ENCODE peak calls at places on chromosomes 4 and X, in six cellular contexts. One of them, this sample, is unnamed.

GRCh38 chr4:126701756-126702155 is 931.0 kb upstream of the INTU start:
- DNase-seq in aorta: no peak
- DNase-seq in cardiac muscle cell: no peak
- DNase-seq in AG04450: no peak
- DNase-seq in caudate nucleus: no peak
- DNase-seq in CD8-positive, alpha-beta memory T cell: no peak
- DNase-seq in this sample: no peak

GRCh38 chr4:104418313-104418712 is 76.4 kb downstream of the CXXC4 start:
- DNase-seq in aorta: no peak
- DNase-seq in cardiac muscle cell: no peak
- DNase-seq in AG04450: no peak
- DNase-seq in caudate nucleus: no peak
- DNase-seq in CD8-positive, alpha-beta memory T cell: no peak
- DNase-seq in this sample: no peak

GRCh38 chr4:24611575-24611974 is 27.2 kb upstream of the DHX15 start:
- DNase-seq in aorta: no peak
- DNase-seq in cardiac muscle cell: no peak
- DNase-seq in AG04450: no peak
- DNase-seq in caudate nucleus: no peak
- DNase-seq in CD8-positive, alpha-beta memory T cell: no peak
- DNase-seq in this sample: no peak

GRCh38 chrX:15464704-15465103 is 28.4 kb downstream of the PIR start:
- DNase-seq in aorta: no peak
- DNase-seq in cardiac muscle cell: no peak
- DNase-seq in AG04450: no peak
- DNase-seq in caudate nucleus: no peak
- DNase-seq in CD8-positive, alpha-beta memory T cell: no peak
- DNase-seq in this sample: no peak

GRCh38 chr4:187128226-187128625 is 404.6 kb upstream of the FAT1 start:
- DNase-seq in aorta: no peak
- DNase-seq in cardiac muscle cell: no peak
- DNase-seq in AG04450: no peak
- DNase-seq in caudate nucleus: no peak
- DNase-seq in CD8-positive, alpha-beta memory T cell: no peak
- DNase-seq in this sample: no peak

GRCh38 chr4:182212211-182212761 is 30.9 kb upstream of the TENM3 start:
- DNase-seq in aorta: no peak
- DNase-seq in cardiac muscle cell: peak; percentile 91
- DNase-seq in AG04450: no peak
- DNase-seq in caudate nucleus: no peak
- DNase-seq in CD8-positive, alpha-beta memory T cell: no peak
- DNase-seq in this sample: no peak

GRCh38 chr4:78706302-78706701 is 69.8 kb upstream of the BMP2K start:
- DNase-seq in aorta: no peak
- DNase-seq in cardiac muscle cell: no peak
- DNase-seq in AG04450: no peak
- DNase-seq in caudate nucleus: no peak
- DNase-seq in CD8-positive, alpha-beta memory T cell: no peak
- DNase-seq in this sample: no peak

GRCh38 chrX:74318672-74319071 is 14.7 kb downstream of the ZCCHC13 start:
- DNase-seq in aorta: no peak
- DNase-seq in cardiac muscle cell: no peak
- DNase-seq in AG04450: no peak
- DNase-seq in caudate nucleus: no peak
- DNase-seq in CD8-positive, alpha-beta memory T cell: no peak
- DNase-seq in this sample: no peak

DNA sequence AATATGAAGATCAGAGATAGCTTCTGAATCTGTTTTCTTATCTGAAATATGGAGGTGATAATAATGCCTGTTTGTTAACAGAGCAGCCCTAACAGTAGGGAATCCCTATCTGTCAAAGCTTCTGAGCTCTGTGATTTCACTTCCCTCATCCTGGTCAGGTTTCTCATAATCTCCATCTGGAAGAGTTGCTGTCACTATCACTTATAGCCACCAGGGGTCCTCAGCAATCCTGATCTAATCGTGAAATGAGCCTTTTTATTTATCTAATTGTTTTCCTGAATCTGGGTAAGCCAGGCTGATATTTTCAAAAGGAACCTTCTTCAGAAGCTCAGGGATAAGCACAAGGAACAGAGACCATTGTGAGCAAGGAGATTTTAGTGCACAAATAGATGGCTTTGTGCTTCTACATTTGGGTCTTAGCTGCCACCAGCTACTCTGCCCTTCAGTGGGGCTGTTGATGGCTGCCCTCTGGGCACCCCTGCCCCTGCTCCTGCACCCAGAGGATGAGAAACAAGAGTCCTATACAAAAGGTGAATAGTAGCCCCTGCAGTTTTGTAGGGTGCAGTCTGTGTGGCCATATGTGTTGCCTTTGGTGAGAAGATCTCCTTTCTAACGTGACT is 196.4 kb upstream of the RADX start:
- DNase-seq in aorta: no peak
- DNase-seq in cardiac muscle cell: peak; percentile 38
- DNase-seq in AG04450: no peak
- DNase-seq in caudate nucleus: no peak
- DNase-seq in CD8-positive, alpha-beta memory T cell: no peak
- DNase-seq in this sample: no peak
- H3K27ac ChIP-seq in aorta: no peak overlapping the region
- H3K27ac ChIP-seq in cardiac muscle cell: no peak overlapping the region
- H3K27ac ChIP-seq in AG04450: no peak overlapping the region
- H3K27ac ChIP-seq in caudate nucleus: no peak overlapping the region
- H3K27ac ChIP-seq in CD8-positive, alpha-beta memory T cell: no peak overlapping the region
- H3K27ac ChIP-seq in this sample: no peak overlapping the region

GRCh38 chr4:1991596-1992434 is 17.0 kb downstream of the NELFA start:
- DNase-seq in aorta: peak; percentile 64
- DNase-seq in cardiac muscle cell: no peak
- DNase-seq in AG04450: no peak
- DNase-seq in caudate nucleus: no peak
- DNase-seq in CD8-positive, alpha-beta memory T cell: no peak
- DNase-seq in this sample: no peak
- H3K27ac ChIP-seq in aorta: no peak overlapping the region
- H3K27ac ChIP-seq in cardiac muscle cell: no peak overlapping the region
- H3K27ac ChIP-seq in AG04450: no peak overlapping the region
- H3K27ac ChIP-seq in caudate nucleus: no peak overlapping the region
- H3K27ac ChIP-seq in CD8-positive, alpha-beta memory T cell: no peak overlapping the region
- H3K27ac ChIP-seq in this sample: no peak overlapping the region

DNA sequence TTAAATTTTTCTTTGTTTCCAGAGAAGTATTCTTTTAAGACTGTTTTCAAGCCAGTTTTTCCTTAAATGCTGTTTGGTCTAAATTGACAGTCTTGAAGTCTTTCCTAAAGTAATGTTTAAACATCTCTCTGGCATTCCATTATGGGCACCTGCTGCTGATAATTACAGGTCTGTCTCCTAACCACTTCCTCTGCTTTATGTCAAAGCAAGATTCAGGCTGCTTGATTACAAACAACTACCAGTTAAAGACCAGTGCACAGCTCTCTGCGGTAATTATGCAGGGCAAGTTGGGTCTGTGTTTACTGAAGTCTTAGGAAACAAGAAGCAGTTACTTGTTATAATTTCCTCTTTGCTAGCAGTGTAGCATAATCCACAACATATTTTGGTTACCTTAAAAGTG is 17.6 kb downstream of the UNC5C start:
- DNase-seq in aorta: no peak
- DNase-seq in cardiac muscle cell: peak; percentile 37
- DNase-seq in AG04450: no peak
- DNase-seq in caudate nucleus: no peak
- DNase-seq in CD8-positive, alpha-beta memory T cell: no peak
- DNase-seq in this sample: no peak
- H3K27ac ChIP-seq in aorta: no peak overlapping the region
- H3K27ac ChIP-seq in cardiac muscle cell: peak overlapping the region; percentile 66
- H3K27ac ChIP-seq in AG04450: no peak overlapping the region
- H3K27ac ChIP-seq in caudate nucleus: no peak overlapping the region
- H3K27ac ChIP-seq in CD8-positive, alpha-beta memory T cell: no peak overlapping the region
- H3K27ac ChIP-seq in this sample: no peak overlapping the region

DNA sequence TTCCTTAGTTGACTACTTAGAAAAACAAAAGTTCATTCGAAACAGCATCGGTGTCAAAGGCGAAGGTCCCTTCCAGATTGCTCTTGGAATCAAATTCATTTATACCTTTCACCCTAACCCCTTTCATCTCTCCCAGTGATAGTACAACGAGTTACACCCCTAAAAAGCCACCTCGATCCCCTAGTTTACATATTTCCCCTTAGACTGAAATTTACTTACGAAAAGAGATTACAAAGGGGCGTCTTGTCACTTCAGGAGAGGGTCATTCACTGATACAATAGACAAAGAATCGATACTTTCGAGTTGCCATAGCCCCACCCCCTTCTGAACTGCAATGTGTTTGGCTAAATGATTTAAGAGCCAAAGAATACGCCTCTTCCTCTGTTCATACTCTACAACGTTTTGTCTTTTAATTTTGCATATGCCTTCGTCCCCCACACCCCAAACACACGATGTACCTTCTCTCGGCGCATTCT is 88.3 kb downstream of the HPRT1 start:
- DNase-seq in aorta: no peak
- DNase-seq in cardiac muscle cell: peak; percentile 37
- DNase-seq in AG04450: no peak
- DNase-seq in caudate nucleus: no peak
- DNase-seq in CD8-positive, alpha-beta memory T cell: no peak
- DNase-seq in this sample: no peak
- H3K27ac ChIP-seq in aorta: no peak overlapping the region
- H3K27ac ChIP-seq in cardiac muscle cell: peak overlapping the region; percentile 80
- H3K27ac ChIP-seq in AG04450: peak overlapping the region; percentile 68
- H3K27ac ChIP-seq in caudate nucleus: no peak overlapping the region
- H3K27ac ChIP-seq in CD8-positive, alpha-beta memory T cell: no peak overlapping the region
- H3K27ac ChIP-seq in this sample: no peak overlapping the region

GRCh38 chr4:75144475-75144874 is 211.6 kb downstream of the PARM1 start:
- DNase-seq in aorta: no peak
- DNase-seq in cardiac muscle cell: no peak
- DNase-seq in AG04450: no peak
- DNase-seq in caudate nucleus: no peak
- DNase-seq in CD8-positive, alpha-beta memory T cell: no peak
- DNase-seq in this sample: no peak

GRCh38 chr4:75146223-75146622 is 213.3 kb downstream of the PARM1 start:
- DNase-seq in aorta: no peak
- DNase-seq in cardiac muscle cell: no peak
- DNase-seq in AG04450: no peak
- DNase-seq in caudate nucleus: no peak
- DNase-seq in CD8-positive, alpha-beta memory T cell: no peak
- DNase-seq in this sample: no peak

GRCh38 chr4:75142377-75142776 is 209.5 kb downstream of the PARM1 start:
- DNase-seq in aorta: no peak
- DNase-seq in cardiac muscle cell: no peak
- DNase-seq in AG04450: no peak
- DNase-seq in caudate nucleus: no peak
- DNase-seq in CD8-positive, alpha-beta memory T cell: no peak
- DNase-seq in this sample: no peak

GRCh38 chr4:75141162-75141561 is 208.2 kb downstream of the PARM1 start:
- DNase-seq in aorta: no peak
- DNase-seq in cardiac muscle cell: peak; percentile 31
- DNase-seq in AG04450: no peak
- DNase-seq in caudate nucleus: no peak
- DNase-seq in CD8-positive, alpha-beta memory T cell: no peak
- DNase-seq in this sample: no peak

GRCh38 chr4:75142850-75143249 is 209.9 kb downstream of the PARM1 start:
- DNase-seq in aorta: no peak
- DNase-seq in cardiac muscle cell: no peak
- DNase-seq in AG04450: no peak
- DNase-seq in caudate nucleus: no peak
- DNase-seq in CD8-positive, alpha-beta memory T cell: no peak
- DNase-seq in this sample: no peak
- H3K27ac ChIP-seq in aorta: no peak overlapping the region
- H3K27ac ChIP-seq in cardiac muscle cell: no peak overlapping the region
- H3K27ac ChIP-seq in AG04450: no peak overlapping the region
- H3K27ac ChIP-seq in caudate nucleus: peak overlapping the region; percentile 95
- H3K27ac ChIP-seq in CD8-positive, alpha-beta memory T cell: no peak overlapping the region
- H3K27ac ChIP-seq in this sample: no peak overlapping the region

GRCh38 chr4:55637272-55637820 is 1.2 kb upstream of the NMU start:
- DNase-seq in aorta: no peak
- DNase-seq in cardiac muscle cell: no peak
- DNase-seq in AG04450: no peak
- DNase-seq in caudate nucleus: no peak
- DNase-seq in CD8-positive, alpha-beta memory T cell: no peak
- DNase-seq in this sample: no peak
- H3K27ac ChIP-seq in aorta: no peak overlapping the region
- H3K27ac ChIP-seq in cardiac muscle cell: no peak overlapping the region
- H3K27ac ChIP-seq in AG04450: no peak overlapping the region
- H3K27ac ChIP-seq in caudate nucleus: no peak overlapping the region
- H3K27ac ChIP-seq in CD8-positive, alpha-beta memory T cell: peak overlapping the region; percentile 61
- H3K27ac ChIP-seq in this sample: no peak overlapping the region

GRCh38 chrX:70444326-70445196 is at the start of gene DLG3:
- DNase-seq in aorta: no peak
- DNase-seq in cardiac muscle cell: peak; percentile 57
- DNase-seq in AG04450: no peak
- DNase-seq in caudate nucleus: peak; percentile 35
- DNase-seq in CD8-positive, alpha-beta memory T cell: no peak
- DNase-seq in this sample: no peak
- H3K27ac ChIP-seq in aorta: no peak within 1 kb of the TSS
- H3K27ac ChIP-seq in cardiac muscle cell: no peak within 1 kb of the TSS
- H3K27ac ChIP-seq in AG04450: no peak within 1 kb of the TSS
- H3K27ac ChIP-seq in caudate nucleus: peak within 1 kb of the TSS; percentile 54
- H3K27ac ChIP-seq in CD8-positive, alpha-beta memory T cell: no peak within 1 kb of the TSS
- H3K27ac ChIP-seq in this sample: no peak within 1 kb of the TSS

DNA sequence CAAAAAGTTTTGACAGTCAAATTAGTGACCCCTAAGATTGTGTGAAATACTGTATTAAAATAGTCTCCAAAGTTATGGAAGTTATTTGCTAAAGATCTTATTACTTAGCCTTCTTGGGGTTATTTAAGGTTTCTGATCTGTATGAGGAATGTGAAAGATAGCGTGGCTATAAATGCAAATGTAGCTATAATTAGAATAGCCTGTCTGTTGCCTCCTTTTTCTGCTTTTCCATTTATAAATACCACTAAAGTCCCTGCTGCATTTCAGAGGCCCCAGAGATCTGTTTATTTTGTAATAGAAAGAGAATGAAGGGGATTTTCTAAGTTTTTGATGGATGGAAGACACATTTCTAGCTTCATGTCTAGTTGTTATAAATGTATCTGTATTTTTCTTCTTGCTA is 74.1 kb downstream of the INTS12 start:
- DNase-seq in aorta: no peak
- DNase-seq in cardiac muscle cell: no peak
- DNase-seq in AG04450: no peak
- DNase-seq in caudate nucleus: no peak
- DNase-seq in CD8-positive, alpha-beta memory T cell: no peak
- DNase-seq in this sample: no peak
- H3K27ac ChIP-seq in aorta: no peak overlapping the region
- H3K27ac ChIP-seq in cardiac muscle cell: peak overlapping the region; percentile 49
- H3K27ac ChIP-seq in AG04450: no peak overlapping the region
- H3K27ac ChIP-seq in caudate nucleus: no peak overlapping the region
- H3K27ac ChIP-seq in CD8-positive, alpha-beta memory T cell: no peak overlapping the region
- H3K27ac ChIP-seq in this sample: no peak overlapping the region

GRCh38 chr4:168637872-168638756 is 141.3 kb downstream of the PALLD start:
- DNase-seq in aorta: no peak
- DNase-seq in cardiac muscle cell: no peak
- DNase-seq in AG04450: no peak
- DNase-seq in caudate nucleus: no peak
- DNase-seq in CD8-positive, alpha-beta memory T cell: no peak
- DNase-seq in this sample: no peak
- H3K27ac ChIP-seq in aorta: no peak overlapping the region
- H3K27ac ChIP-seq in cardiac muscle cell: peak overlapping the region; percentile 19
- H3K27ac ChIP-seq in AG04450: no peak overlapping the region
- H3K27ac ChIP-seq in caudate nucleus: no peak overlapping the region
- H3K27ac ChIP-seq in CD8-positive, alpha-beta memory T cell: no peak overlapping the region
- H3K27ac ChIP-seq in this sample: no peak overlapping the region